ENCODE peak calls at places on chromosome 22, in eight cellular contexts. I is A549; H is cardiac muscle cell; A is CD4-positive, alpha-beta memory T cell; X is transverse colon; Z is endothelial cell of umbilical vein; N is body of pancreas; J is left lung. C is an unnamed sample.

GRCh38 chr22:49368976-49369725 is 458.5 kb downstream of the BRD1 start:
- DNase-seq in I (peak), H (no peak), A (no peak), X (no peak), Z (no peak), N (no peak), J (no peak), C (no peak)

GRCh38 chr22:41382610-41383009 is 868 bp downstream of the TEF start:
- DNase-seq in I (no peak), H (no peak), A (no peak), X (no peak), Z (no peak), N (peak), J (no peak), C (no peak)

GRCh38 chr22:29396126-29396525 is 7.8 kb upstream of the AP1B1 start:
- DNase-seq in I (no peak), H (no peak), A (no peak), X (no peak), Z (no peak), N (peak), J (no peak), C (no peak)

GRCh38 chr22:37032134-37032534 is 12.6 kb downstream of the MPST start:
- DNase-seq in I (no peak), H (no peak), A (no peak), X (no peak), Z (no peak), N (no peak), J (no peak), C (no peak)

GRCh38 chr22:21064917-21065864 is 19.4 kb downstream of the LRRC74B start:
- DNase-seq in I (no peak), H (no peak), A (no peak), X (no peak), Z (no peak), N (no peak), J (no peak), C (no peak)

GRCh38 chr22:42821386-42821785 is 35.7 kb downstream of the ARFGAP3 start:
- DNase-seq in I (no peak), H (no peak), A (no peak), X (no peak), Z (no peak), N (no peak), J (no peak), C (no peak)

GRCh38 chr22:37403267-37403960 is 23.9 kb downstream of the ELFN2 start:
- DNase-seq in I (no peak), H (no peak), A (no peak), X (no peak), Z (no peak), N (no peak), J (no peak), C (peak)

GRCh38 chr22:22181515-22181959 is 63.0 kb upstream of the VPREB1 start:
- DNase-seq in I (no peak), H (no peak), A (no peak), X (no peak), Z (no peak), N (no peak), J (no peak), C (no peak)

GRCh38 chr22:46042786-46043185 is 65.8 kb upstream of the WNT7B start:
- DNase-seq in I (no peak), H (no peak), A (no peak), X (no peak), Z (no peak), N (no peak), J (no peak), C (no peak)

GRCh38 chr22:45997775-45998637 is 21.0 kb upstream of the WNT7B start:
- DNase-seq in I (no peak), H (no peak), A (no peak), X (no peak), Z (no peak), N (peak), J (peak), C (no peak)

GRCh38 chr22:46574438-46574992 is 37.1 kb upstream of the CELSR1 start:
- DNase-seq in I (no peak), H (no peak), A (no peak), X (peak), Z (no peak), N (no peak), J (peak), C (no peak)

GRCh38 chr22:37381489-37381888 is 45.8 kb downstream of the ELFN2 start:
- DNase-seq in I (no peak), H (no peak), A (no peak), X (no peak), Z (no peak), N (no peak), J (no peak), C (no peak)

GRCh38 chr22:42068351-42068730 is 2.3 kb downstream of the NAGA start:
- DNase-seq in I (no peak), H (no peak), A (no peak), X (no peak), Z (no peak), N (no peak), J (peak), C (no peak)

GRCh38 chr22:42080287-42080686 is 787 bp downstream of the SMDT1 start:
- DNase-seq in I (no peak), H (peak), A (no peak), X (peak), Z (peak), N (peak), J (peak), C (peak)

GRCh38 chr22:33803371-33803770 is 116.9 kb downstream of the LARGE1 start:
- DNase-seq in I (no peak), H (peak), A (no peak), X (no peak), Z (no peak), N (peak), J (no peak), C (no peak)

GRCh38 chr22:24156915-24157782 is 24.1 kb upstream of the SUSD2 start:
- DNase-seq in I (peak), H (peak), A (peak), X (peak), Z (peak), N (peak), J (peak), C (peak)
- H3K27ac ChIP-seq in I (peak), H (peak), A (peak), X (peak), Z (no peak), N (peak), J (peak), C (peak)

GRCh38 chr22:39991164-39991860 is 3.4 kb upstream of the FAM83F start:
- DNase-seq in I (no peak), H (no peak), A (no peak), X (no peak), Z (no peak), N (peak), J (no peak), C (no peak)

GRCh38 chr22:39989633-39990032 is 5.1 kb upstream of the FAM83F start:
- DNase-seq in I (no peak), H (no peak), A (no peak), X (no peak), Z (no peak), N (no peak), J (no peak), C (peak)

GRCh38 chr22:39990688-39991087 is 4.1 kb upstream of the FAM83F start:
- DNase-seq in I (no peak), H (no peak), A (no peak), X (no peak), Z (no peak), N (no peak), J (no peak), C (no peak)

GRCh38 chr22:39985383-39986045 is 9.2 kb upstream of the FAM83F start:
- DNase-seq in I (no peak), H (no peak), A (no peak), X (peak), Z (no peak), N (no peak), J (no peak), C (peak)

DNA sequence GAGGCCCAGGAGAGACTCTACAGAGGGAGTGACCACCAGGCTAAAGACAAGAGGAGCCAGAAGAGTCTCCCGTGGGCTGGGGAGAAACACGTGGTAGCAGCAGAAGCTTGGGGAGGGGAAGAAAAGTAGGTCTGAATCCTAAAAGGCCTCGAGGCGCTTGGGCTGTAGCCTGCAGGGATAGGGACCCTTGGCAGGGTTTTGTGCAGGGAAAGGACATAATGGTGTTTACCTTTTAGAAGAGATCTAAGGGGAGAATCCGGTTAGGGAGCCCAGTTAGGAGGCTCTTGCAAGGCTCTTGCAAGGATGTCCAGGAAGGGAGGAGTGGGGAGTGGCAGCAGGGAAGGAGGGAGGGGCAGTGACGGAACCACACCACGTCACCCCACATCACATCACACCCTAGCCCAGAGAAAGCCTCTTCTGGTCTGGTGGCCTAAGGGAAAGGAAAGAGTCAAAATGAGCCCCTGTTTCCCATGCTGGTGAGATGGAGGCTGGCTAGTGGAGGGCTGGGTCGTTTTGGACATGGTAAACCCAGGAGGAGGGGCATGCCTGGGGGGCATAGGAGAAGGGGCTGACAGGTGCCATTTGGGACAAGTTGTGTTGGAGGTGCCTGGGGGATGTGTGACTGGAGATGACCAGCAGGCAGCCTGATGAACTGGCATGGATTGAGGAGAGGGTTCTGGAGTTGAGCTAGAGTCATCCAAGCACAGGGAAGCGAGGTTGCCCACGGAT is 6.2 kb upstream of the FAM83F start:
- DNase-seq in I (no peak), H (no peak), A (no peak), X (no peak), Z (no peak), N (no peak), J (no peak), C (no peak)
- H3K27ac ChIP-seq in I (no peak), H (no peak), A (no peak), X (no peak), Z (no peak), N (no peak), J (no peak), C (no peak)

GRCh38 chr22:23519442-23520177 is 60.5 kb downstream of the IGLL1 start:
- DNase-seq in I (no peak), H (no peak), A (no peak), X (no peak), Z (no peak), N (no peak), J (peak), C (no peak)

GRCh38 chr22:23520875-23521441 is 59.1 kb downstream of the IGLL1 start:
- DNase-seq in I (peak), H (peak), A (no peak), X (no peak), Z (no peak), N (no peak), J (peak), C (no peak)

GRCh38 chr22:23516304-23516703 is 63.8 kb downstream of the IGLL1 start:
- DNase-seq in I (no peak), H (no peak), A (no peak), X (no peak), Z (no peak), N (no peak), J (no peak), C (no peak)

GRCh38 chr22:23518381-23519187 is 61.5 kb downstream of the IGLL1 start:
- DNase-seq in I (no peak), H (no peak), A (no peak), X (no peak), Z (no peak), N (no peak), J (peak), C (no peak)

DNA sequence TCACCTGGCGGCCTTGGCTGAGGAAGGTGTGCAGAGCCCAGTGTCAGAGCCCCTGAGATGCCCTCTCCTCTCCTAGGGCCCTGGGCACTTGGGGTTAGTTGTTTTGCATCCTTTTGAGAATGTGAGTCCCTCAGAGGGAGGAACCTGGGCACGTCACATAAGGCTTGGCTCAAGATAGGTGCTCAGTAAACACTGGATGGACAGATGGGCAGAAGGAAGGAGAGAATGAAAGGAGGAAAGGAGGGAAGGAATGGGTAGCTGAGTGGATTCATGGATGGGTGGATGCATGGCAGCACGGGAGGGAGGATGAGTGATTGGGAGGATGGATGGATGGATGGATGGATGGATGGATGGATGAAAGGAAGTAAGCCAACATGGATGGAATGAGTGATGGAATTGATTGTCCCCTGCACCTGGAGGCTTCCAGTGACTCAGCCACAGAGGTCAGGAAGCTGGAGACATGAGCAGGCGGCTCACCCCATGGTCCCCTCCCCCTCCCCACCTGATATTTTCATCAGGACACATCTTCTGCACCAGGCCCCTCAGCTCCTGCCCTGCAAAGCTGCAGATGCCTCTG is 62.2 kb downstream of the IGLL1 start:
- DNase-seq in I (no peak), H (no peak), A (no peak), X (no peak), Z (no peak), N (no peak), J (peak), C (no peak)
- H3K27ac ChIP-seq in I (no peak), H (no peak), A (no peak), X (peak), Z (no peak), N (no peak), J (no peak), C (no peak)

GRCh38 chr22:31962392-31963113 is 18.2 kb downstream of the YWHAH start:
- DNase-seq in I (no peak), H (no peak), A (no peak), X (no peak), Z (no peak), N (no peak), J (no peak), C (no peak)
- H3K27ac ChIP-seq in I (no peak), H (no peak), A (no peak), X (no peak), Z (no peak), N (no peak), J (no peak), C (no peak)

C was measured in caudate nucleus.